ENCODE peak calls at places on chromosomes 11 and 22, in five cellular contexts. J, H, Z, D and Q are unnamed samples.

GRCh38 chr22:45934659-45935341 is 42.2 kb downstream of the WNT7B start:
- ATAC-seq in D (peak; percentile 29), J (no peak), Z (peak; percentile 50), H (no peak), Q (no peak)

GRCh38 chr22:27220349-27220748 is 563.0 kb downstream of the MIAT start:
- ATAC-seq in Z (no peak), H (no peak), D (no peak), J (no peak), Q (no peak)

GRCh38 chr11:61369372-61370348 is 7.5 kb downstream of the TMEM138 start:
- ATAC-seq in Z (peak; percentile 70), J (no peak), H (peak; percentile 39), D (peak; percentile 77), Q (peak; percentile 51)

GRCh38 chr22:47163876-47164513 is 401.5 kb downstream of the TBC1D22A start:
- ATAC-seq in Z (no peak), H (no peak), D (peak; percentile 81), J (no peak), Q (no peak)

GRCh38 chr11:102553835-102554282 is 23.3 kb upstream of the MMP7 start:
- ATAC-seq in D (no peak), J (no peak), Z (no peak), H (peak; percentile 77), Q (no peak)

GRCh38 chr22:44667829-44668189 is 34.2 kb upstream of the PRR5 start:
- ATAC-seq in J (peak; percentile 11), D (no peak), H (peak; percentile 3), Z (no peak), Q (peak; percentile 73)

GRCh38 chr11:72668645-72669347 is 5.4 kb downstream of the PDE2A start:
- ATAC-seq in Z (no peak), D (no peak), J (peak; percentile 27), H (peak; percentile 93), Q (peak; percentile 94)

GRCh38 chr22:50161508-50162390 is 8.8 kb upstream of the PANX2 start:
- ATAC-seq in H (no peak), J (peak; percentile 47), D (no peak), Z (no peak), Q (no peak)

GRCh38 chr22:30306629-30307016 is 17.3 kb upstream of the CASTOR1 start:
- ATAC-seq in H (no peak), J (no peak), D (no peak), Z (no peak), Q (no peak)

GRCh38 chr11:123653405-123653996 is 923 bp downstream of the SCN3B start:
- ATAC-seq in J (peak; percentile 60), Z (peak; percentile 3), D (peak; percentile 5), H (no peak), Q (no peak)